ENCODE peak calls at places on chromosomes 2 and 18, in ten cellular contexts. P, X, A, Z, B, W, C, H, Y and I are unnamed samples.

GRCh38 chr2:120323214-120323613 is 22.7 kb upstream of the INHBB start:
- DNase-seq in B (no peak), X (peak; percentile 81), Z (no peak), H (no peak), W (no peak), A (no peak), P (no peak), Y (no peak), C (no peak), I (no peak)

GRCh38 chr2:71155846-71156245 is 25.4 kb downstream of the MPHOSPH10 start:
- DNase-seq in Z (no peak), A (no peak), P (no peak), C (no peak), W (no peak), B (no peak), X (no peak), Y (no peak), H (no peak), I (no peak)

GRCh38 chr2:123179526-123179925 is 845.6 kb upstream of the CNTNAP5 start:
- DNase-seq in Z (no peak), C (no peak), X (no peak), H (no peak), B (no peak), P (no peak), Y (no peak), W (no peak), A (no peak), I (no peak)

GRCh38 chr18:42929857-42930256 is 185.6 kb downstream of the RIT2 start:
- DNase-seq in H (no peak), C (no peak), A (no peak), Z (no peak), P (no peak), B (peak; percentile 19), Y (no peak), X (no peak), W (no peak), I (no peak)

GRCh38 chr2:25618676-25619075 is 54.7 kb downstream of the DTNB start:
- DNase-seq in P (peak; percentile 66), X (no peak), Y (no peak), B (peak; percentile 41), C (no peak), Z (no peak), W (peak; percentile 33), A (no peak), H (no peak), I (no peak)

GRCh38 chr2:240931319-240931949 is 25.3 kb downstream of the CROCC2 start:
- DNase-seq in H (no peak), P (no peak), Z (no peak), W (no peak), X (no peak), Y (no peak), A (no peak), C (no peak), B (no peak), I (no peak)

GRCh38 chr2:23499419-23499818 is 114.4 kb downstream of the KLHL29 start:
- DNase-seq in A (no peak), P (no peak), B (no peak), X (no peak), Z (no peak), H (no peak), C (no peak), W (no peak), Y (no peak), I (no peak)

GRCh38 chr2:158963036-158963435 is 5.4 kb upstream of the TANC1 start:
- DNase-seq in X (no peak), H (no peak), B (no peak), A (no peak), W (no peak), P (no peak), Y (no peak), Z (no peak), C (no peak), I (no peak)

GRCh38 chr2:167706800-167707199 is 540.6 kb downstream of the STK39 start:
- DNase-seq in H (no peak), A (no peak), Y (no peak), Z (no peak), C (no peak), P (no peak), W (no peak), X (no peak), B (no peak), I (no peak)

GRCh38 chr2:150046211-150046610 is 441.3 kb downstream of the RND3 start:
- DNase-seq in Z (no peak), C (no peak), X (no peak), H (no peak), B (no peak), Y (no peak), A (no peak), W (no peak), P (no peak), I (no peak)

GRCh38 chr2:22817197-22817596 is 567.8 kb upstream of the KLHL29 start:
- DNase-seq in Y (no peak), X (no peak), W (no peak), C (no peak), A (peak; percentile 39), Z (no peak), H (no peak), P (no peak), B (no peak), I (no peak)

GRCh38 chr2:9235388-9236344 is 29.1 kb downstream of the ASAP2 start:
- DNase-seq in W (peak; percentile 65), B (no peak), X (no peak), H (no peak), A (no peak), P (no peak), Y (no peak), Z (no peak), C (no peak), I (no peak)

GRCh38 chr2:104443137-104443536 is 410.8 kb upstream of the POU3F3 start:
- DNase-seq in Y (peak; percentile 7), C (no peak), W (no peak), H (no peak), Z (no peak), X (no peak), A (no peak), P (no peak), B (no peak), I (peak; percentile 45)

GRCh38 chr18:70420151-70420898 is 131.5 kb downstream of the SOCS6 start:
- DNase-seq in P (no peak), W (peak; percentile 74), Y (no peak), Z (peak; percentile 11), B (no peak), H (no peak), C (no peak), X (no peak), A (peak; percentile 86), I (no peak)

GRCh38 chr2:41768301-41768700 is 279.5 kb upstream of the PKDCC start:
- DNase-seq in H (no peak), Z (no peak), Y (no peak), P (no peak), A (no peak), C (no peak), W (no peak), B (no peak), X (no peak), I (no peak)

GRCh38 chr2:189486237-189486770 is 45.0 kb downstream of the WDR75 start:
- DNase-seq in Y (no peak), P (no peak), H (no peak), C (no peak), W (no peak), B (no peak), A (no peak), Z (no peak), X (no peak), I (no peak)

GRCh38 chr2:86704482-86704971 is 15.6 kb upstream of the RMND5A start:
- DNase-seq in P (no peak), Z (peak; percentile 99), X (no peak), A (peak; percentile 57), W (peak; percentile 39), H (no peak), Y (no peak), C (no peak), B (no peak), I (no peak)

GRCh38 chr2:196333397-196333796 is 162.0 kb upstream of the STK17B start:
- DNase-seq in B (no peak), Y (no peak), X (no peak), P (no peak), W (no peak), C (no peak), Z (no peak), H (no peak), A (no peak), I (no peak)

GRCh38 chr2:168183308-168183997 is 63.9 kb downstream of the STK39 start:
- DNase-seq in Z (peak; percentile 89), W (no peak), A (no peak), C (no peak), X (no peak), Y (no peak), H (no peak), B (no peak), P (no peak), I (no peak)

GRCh38 chr2:3309496-3310355 is 67.9 kb downstream of the EIPR1 start:
- DNase-seq in Y (no peak), A (no peak), X (peak; percentile 40), W (no peak), B (no peak), P (no peak), Z (no peak), C (no peak), H (no peak), I (no peak)

GRCh38 chr2:28277466-28277865 is 115.2 kb upstream of the FOSL2 start:
- DNase-seq in Y (no peak), Z (no peak), X (no peak), H (no peak), C (no peak), P (no peak), B (peak; percentile 93), A (no peak), W (no peak), I (no peak)